ENCODE peak calls at places on chromosome 12, in five cellular contexts. S is putamen, D is GM23248, T is psoas muscle, P is HFF-Myc. R is an unnamed sample.

GRCh38 chr12:20212658-20213387 is 155.5 kb upstream of the PDE3A start:
- DNase-seq in S (peak; percentile 78), D (peak; percentile 100), T (peak; percentile 84), P (peak; percentile 99), R (peak; percentile 88)

GRCh38 chr12:95978351-95978750 is 17.8 kb downstream of the HAL start:
- DNase-seq in S (no peak), D (no peak), T (no peak), P (no peak), R (no peak)

GRCh38 chr12:102169922-102170698 is 27.5 kb downstream of the PMCH start:
- DNase-seq in S (no peak), D (peak; percentile 49), T (no peak), P (peak; percentile 5), R (peak; percentile 31)

GRCh38 chr12:47808574-47809380 is 10.9 kb downstream of the HDAC7 start:
- DNase-seq in S (no peak), D (peak; percentile 80), T (no peak), P (no peak), R (peak; percentile 60)

GRCh38 chr12:64796205-64796845 is 28.1 kb upstream of the TBC1D30 start:
- DNase-seq in S (peak; percentile 68), D (peak; percentile 91), T (no peak), P (peak; percentile 80), R (peak; percentile 84)

GRCh38 chr12:48977290-48978281 is 536 bp upstream of the WNT1 start:
- DNase-seq in S (no peak), D (peak; percentile 82), T (peak; percentile 86), P (no peak), R (peak; percentile 85)

GRCh38 chr12:94644141-94644575 is 6.2 kb downstream of the TMCC3 start:
- DNase-seq in S (no peak), D (peak; percentile 75), T (peak; percentile 58), P (no peak), R (no peak)

GRCh38 chr12:102484017-102484731 is 3.8 kb upstream of the IGF1 start:
- DNase-seq in S (peak; percentile 43), D (peak; percentile 81), T (peak; percentile 67), P (peak; percentile 19), R (peak; percentile 76)

GRCh38 chr12:102061096-102061555 is 665 bp downstream of the WASHC3 start:
- DNase-seq in S (no peak), D (no peak), T (no peak), P (no peak), R (peak; percentile 19)

GRCh38 chr12:96294831-96295230 is 100.7 kb downstream of the ELK3 start:
- DNase-seq in S (no peak), D (no peak), T (no peak), P (peak; percentile 14), R (peak; percentile 4)

GRCh38 chr12:31853520-31853919 is 105.7 kb upstream of the RESF1 start:
- DNase-seq in S (no peak), D (no peak), T (no peak), P (no peak), R (no peak)

GRCh38 chr12:14514154-14514842 is 53.4 kb downstream of the PLBD1 start:
- DNase-seq in S (no peak), D (peak; percentile 2), T (no peak), P (peak; percentile 2), R (peak; percentile 13)

GRCh38 chr12:131455581-131456110 is 255.2 kb upstream of the SFSWAP start:
- DNase-seq in S (no peak), D (no peak), T (no peak), P (no peak), R (no peak)

GRCh38 chr12:49693931-49694439 is 13.2 kb downstream of the FMNL3 start:
- DNase-seq in S (no peak), D (peak; percentile 60), T (no peak), P (no peak), R (no peak)

GRCh38 chr12:9109737-9110491 is 5.8 kb downstream of the A2M start:
- DNase-seq in S (no peak), D (no peak), T (no peak), P (no peak), R (no peak)

GRCh38 chr12:4978737-4979136 is 64.9 kb upstream of the KCNA5 start:
- DNase-seq in S (no peak), D (peak; percentile 19), T (no peak), P (no peak), R (peak; percentile 24)

GRCh38 chr12:93376436-93377251 is 1.1 kb upstream of the NUDT4 start:
- DNase-seq in S (peak; percentile 48), D (peak; percentile 71), T (no peak), P (no peak), R (peak; percentile 31)

GRCh38 chr12:19546027-19546426 is 106.7 kb downstream of the AEBP2 start:
- DNase-seq in S (no peak), D (peak; percentile 84), T (no peak), P (no peak), R (peak; percentile 24)

GRCh38 chr12:8823565-8824300 is 1.3 kb downstream of the A2ML1 start:
- DNase-seq in S (peak; percentile 46), D (peak; percentile 41), T (no peak), P (no peak), R (no peak)

GRCh38 chr12:18250313-18250916 is 10.9 kb upstream of the PIK3C2G start:
- DNase-seq in S (peak; percentile 65), D (peak; percentile 84), T (no peak), P (peak; percentile 52), R (peak; percentile 65)

GRCh38 chr12:1842183-1842904 is 22.0 kb downstream of the LRTM2 start:
- DNase-seq in S (no peak), D (no peak), T (no peak), P (no peak), R (no peak)

GRCh38 chr12:25084816-25085215 is 110.1 kb downstream of the DNAI7 start:
- DNase-seq in S (no peak), D (no peak), T (no peak), P (no peak), R (no peak)

GRCh38 chr12:132886529-132887477 is 602 bp downstream of the CHFR start:
- DNase-seq in S (no peak), D (peak; percentile 48), T (no peak), P (no peak), R (no peak)

GRCh38 chr12:123939716-123940626 is 32.7 kb downstream of the CCDC92 start:
- DNase-seq in S (no peak), D (no peak), T (no peak), P (no peak), R (no peak)

GRCh38 chr12:104285740-104286537 is 17.6 kb upstream of the EID3 start:
- DNase-seq in S (no peak), D (no peak), T (peak; percentile 53), P (no peak), R (no peak)

GRCh38 chr12:57464569-57464968 is 5.0 kb downstream of the GLI1 start:
- DNase-seq in S (no peak), D (no peak), T (no peak), P (no peak), R (no peak)

GRCh38 chr12:58424735-58425379 is 483.5 kb downstream of the ATP23 start:
- DNase-seq in S (no peak), D (peak; percentile 44), T (no peak), P (no peak), R (no peak)

GRCh38 chr12:3003593-3003992 is 44.4 kb downstream of the TEAD4 start:
- DNase-seq in S (no peak), D (no peak), T (peak; percentile 60), P (no peak), R (no peak)

GRCh38 chr12:54988402-54989054 is 4.0 kb upstream of the TESPA1 start:
- DNase-seq in S (peak; percentile 92), D (peak; percentile 20), T (peak; percentile 87), P (no peak), R (peak; percentile 17)

GRCh38 chr12:30546121-30546520 is 149.5 kb downstream of the IPO8 start:
- DNase-seq in S (no peak), D (no peak), T (no peak), P (no peak), R (no peak)

R was measured in GM03348.